ENCODE peak calls at places on chromosome 7, in seven cellular contexts. B is SHP77, G is Panc1, Z is KBM-7, L is GM06990, I is spleen, D is NCI-H510A treated with DMSO at 0.1 percent for 48 hours. F is an unnamed sample.
A peak's percentile ranks its signal among the peaks of the same experiment; 100 is the strongest.

GRCh38 chr7:26410156-26410555 is 118.5 kb downstream of the SNX10 start:
- DNase-seq in Z (no peak), G (no peak), L (no peak), B (no peak), D (peak; percentile 72), I (no peak), F (peak; percentile 85)

GRCh38 chr7:157352506-157352905 is 15.7 kb downstream of the DNAJB6 start:
- DNase-seq in G (no peak), B (no peak), D (no peak), L (no peak), I (no peak), Z (peak; percentile 62), F (no peak)

GRCh38 chr7:135240446-135240845 is 6.8 kb downstream of the STRA8 start:
- DNase-seq in Z (no peak), B (no peak), I (no peak), G (no peak), D (no peak), L (no peak), F (peak; percentile 45)

GRCh38 chr7:138125119-138125518 is 48.9 kb downstream of the AKR1D1 start:
- DNase-seq in D (no peak), G (no peak), Z (no peak), B (no peak), L (no peak), I (no peak), F (no peak)

GRCh38 chr7:108598153-108598552 is 28.5 kb downstream of the DNAJB9 start:
- DNase-seq in B (no peak), G (no peak), I (no peak), L (no peak), D (peak; percentile 46), Z (no peak), F (peak; percentile 23)

GRCh38 chr7:128035712-128036111 is 4.5 kb upstream of the LRRC4 start:
- DNase-seq in B (peak; percentile 9), D (no peak), L (no peak), G (no peak), I (no peak), Z (peak; percentile 15), F (peak; percentile 56)

GRCh38 chr7:94941844-94942632 is 34.6 kb downstream of the PPP1R9A start:
- DNase-seq in L (no peak), D (no peak), G (no peak), B (no peak), I (no peak), Z (no peak), F (no peak)

GRCh38 chr7:159215053-159215452 is 70.4 kb upstream of the VIPR2 start:
- DNase-seq in B (no peak), D (no peak), L (no peak), G (no peak), Z (no peak), I (no peak), F (no peak)

GRCh38 chr7:157527235-157527634 is 190.4 kb downstream of the DNAJB6 start:
- DNase-seq in L (no peak), B (no peak), G (no peak), D (no peak), I (peak; percentile 39), Z (no peak), F (no peak)

GRCh38 chr7:157997991-157998505 is 589.6 kb downstream of the PTPRN2 start:
- DNase-seq in L (no peak), D (no peak), B (no peak), Z (no peak), I (peak; percentile 58), G (no peak), F (no peak)

GRCh38 chr7:151056286-151057037 is 1.2 kb downstream of the CDK5 start:
- DNase-seq in I (peak; percentile 85), G (no peak), L (no peak), Z (no peak), D (no peak), B (no peak), F (no peak)

GRCh38 chr7:115748123-115748738 is 282.3 kb downstream of the TFEC start:
- DNase-seq in L (no peak), Z (no peak), G (no peak), I (no peak), D (peak; percentile 19), B (peak; percentile 12), F (no peak)

GRCh38 chr7:83259064-83259463 is 96.4 kb upstream of the PCLO start:
- DNase-seq in D (no peak), I (no peak), B (no peak), G (no peak), L (no peak), Z (no peak), F (no peak)

GRCh38 chr7:141584935-141585334 is 33.7 kb downstream of the AGK start:
- DNase-seq in G (no peak), B (no peak), I (no peak), L (no peak), D (no peak), Z (no peak), F (no peak)

GRCh38 chr7:145134377-145134776 is 298.5 kb upstream of the TPK1 start:
- DNase-seq in Z (no peak), B (no peak), D (no peak), I (no peak), L (no peak), G (no peak), F (no peak)

GRCh38 chr7:39312254-39312989 is 253.8 kb upstream of the YAE1 start:
- DNase-seq in L (no peak), D (no peak), I (no peak), G (no peak), Z (no peak), B (no peak), F (no peak)

GRCh38 chr7:129351320-129351719 is 82.9 kb upstream of the STRIP2 start:
- DNase-seq in B (no peak), D (no peak), I (no peak), L (no peak), G (no peak), Z (no peak), F (no peak)

GRCh38 chr7:69603937-69604494 is 5.7 kb downstream of the AUTS2 start:
- DNase-seq in B (no peak), I (no peak), D (no peak), Z (no peak), L (peak; percentile 53), G (no peak), F (peak; percentile 13)

GRCh38 chr7:100472854-100473499 is 6.0 kb downstream of the TSC22D4 start:
- DNase-seq in I (no peak), G (no peak), D (no peak), Z (no peak), B (no peak), L (no peak), F (no peak)

GRCh38 chr7:127885843-127886242 is 145.4 kb downstream of the LRRC4 start:
- DNase-seq in I (no peak), B (no peak), Z (peak; percentile 19), D (no peak), L (no peak), G (no peak), F (no peak)

GRCh38 chr7:23469150-23469960 is 936 bp downstream of the IGF2BP3 start:
- DNase-seq in L (peak; percentile 74), D (no peak), G (no peak), I (peak; percentile 81), B (no peak), Z (peak; percentile 49), F (peak; percentile 9)

GRCh38 chr7:74284781-74285259 is 4.4 kb upstream of the CLIP2 start:
- DNase-seq in L (peak; percentile 77), Z (no peak), D (peak; percentile 30), B (no peak), I (no peak), G (no peak), F (no peak)

GRCh38 chr7:82617156-82617555 is 173.6 kb upstream of the CACNA2D1 start:
- DNase-seq in I (no peak), Z (peak; percentile 82), D (no peak), L (no peak), B (no peak), G (no peak), F (no peak)

GRCh38 chr7:24395512-24395911 is 111.5 kb downstream of the NPY start:
- DNase-seq in Z (no peak), G (no peak), I (no peak), L (no peak), B (no peak), D (peak; percentile 37), F (no peak)

GRCh38 chr7:137169282-137169698 is 174.2 kb downstream of the PTN start:
- DNase-seq in I (no peak), B (peak; percentile 87), G (peak; percentile 54), Z (peak; percentile 18), L (no peak), D (peak; percentile 66), F (peak; percentile 94)

GRCh38 chr7:148856035-148856881 is 27.8 kb downstream of the EZH2 start:
- DNase-seq in B (peak; percentile 23), G (peak; percentile 43), I (no peak), D (no peak), Z (peak; percentile 58), L (no peak), F (no peak)

GRCh38 chr7:92723978-92724377 is 112.4 kb downstream of the CDK6 start:
- DNase-seq in D (no peak), G (no peak), I (no peak), Z (no peak), L (no peak), B (no peak), F (no peak)

GRCh38 chr7:155858521-155859061 is 46.3 kb upstream of the SHH start:
- DNase-seq in D (no peak), B (no peak), L (no peak), Z (no peak), I (peak; percentile 22), G (no peak), F (no peak)

GRCh38 chr7:2713370-2713769 is 25.4 kb downstream of the AMZ1 start:
- DNase-seq in L (no peak), G (no peak), Z (peak; percentile 72), B (no peak), I (no peak), D (no peak), F (no peak)

F was measured in DMS79 treated with DMSO at 0.1 percent for 48 hours.